ENCODE peak calls at places on chromosomes 6 and 20, in seven cellular contexts. V is HT1080, F is activated T-cell treated with anti-CD3 and anti-CD28 coated beads for 24 hours, R is D341Med, Q is B cell, Z is iPS DF 6.9, G is amniotic stem cell. L is an unnamed sample.

GRCh38 chr20:62309947-62310756 is 7.4 kb downstream of the ADRM1 start:
- DNase-seq in F (no peak), V (no peak), Z (no peak), R (no peak), G (no peak), Q (no peak), L (no peak)

GRCh38 chr6:161152904-161153662 is 120.8 kb downstream of the AGPAT4 start:
- DNase-seq in G (no peak), Z (no peak), R (no peak), F (no peak), Q (no peak), V (no peak), L (no peak)

GRCh38 chr6:126701799-126702198 is 361.9 kb downstream of the CENPW start:
- DNase-seq in G (no peak), F (no peak), Z (no peak), Q (no peak), V (peak), R (no peak), L (no peak)

GRCh38 chr20:52993091-52993490 is 20.9 kb downstream of the TSHZ2 start:
- DNase-seq in R (no peak), G (no peak), V (no peak), Q (no peak), Z (no peak), F (no peak), L (no peak)

GRCh38 chr20:52937701-52938100 is 34.5 kb upstream of the TSHZ2 start:
- DNase-seq in G (no peak), R (no peak), Z (no peak), Q (no peak), F (no peak), V (peak), L (no peak)

GRCh38 chr20:18957328-18957727 is 143.7 kb downstream of the SCP2D1 start:
- DNase-seq in F (no peak), R (no peak), Z (no peak), Q (no peak), G (no peak), V (no peak), L (no peak)

GRCh38 chr6:119322715-119323350 is 26.7 kb downstream of the MAN1A1 start:
- DNase-seq in R (no peak), V (no peak), F (no peak), Q (no peak), Z (no peak), G (no peak), L (no peak)

GRCh38 chr6:298233-299049 is 6.2 kb downstream of the DUSP22 start:
- DNase-seq in V (no peak), G (no peak), Z (no peak), Q (peak), F (no peak), R (no peak), L (no peak)

GRCh38 chr6:143607959-143608358 is 69.8 kb upstream of the PHACTR2 start:
- DNase-seq in Q (no peak), G (no peak), V (no peak), R (no peak), Z (no peak), F (no peak), L (no peak)

GRCh38 chr20:56409521-56409920 is 2.5 kb upstream of the CASS4 start:
- DNase-seq in Z (no peak), Q (no peak), V (no peak), F (no peak), G (no peak), R (no peak), L (no peak)

GRCh38 chr6:93823489-93823888 is 404.1 kb upstream of the EPHA7 start:
- DNase-seq in R (no peak), F (no peak), G (no peak), Z (no peak), Q (no peak), V (no peak), L (no peak)

GRCh38 chr6:44076366-44077200 is 50.7 kb downstream of the MRPL14 start:
- DNase-seq in Z (no peak), R (no peak), G (no peak), F (no peak), V (no peak), Q (no peak), L (no peak)

GRCh38 chr6:12160350-12160749 is 129.8 kb upstream of the EDN1 start:
- DNase-seq in F (no peak), R (no peak), V (no peak), Q (no peak), G (no peak), Z (no peak), L (no peak)

GRCh38 chr20:208937-209566 is 18.0 kb upstream of the DEFB129 start:
- DNase-seq in R (peak), V (peak), Z (peak), Q (peak), F (peak), G (peak), L (peak)

GRCh38 chr6:4914412-4915159 is 89.3 kb downstream of the RPP40 start:
- DNase-seq in V (peak), G (no peak), R (no peak), Q (no peak), Z (no peak), F (no peak), L (peak)

GRCh38 chr6:99434702-99435530 is 9.8 kb upstream of the PNISR start:
- DNase-seq in G (no peak), F (no peak), V (peak), Z (no peak), R (peak), Q (no peak), L (no peak)

GRCh38 chr6:75204959-75205775 is 686 bp downstream of the COL12A1 start:
- DNase-seq in R (no peak), G (peak), Q (no peak), Z (no peak), F (no peak), V (peak), L (no peak)

GRCh38 chr20:41170386-41171105 is 33.2 kb downstream of the PLCG1 start:
- DNase-seq in G (no peak), R (no peak), Z (no peak), V (no peak), Q (no peak), F (no peak), L (no peak)

GRCh38 chr6:103273048-103273447 is 1586.7 kb downstream of the HACE1 start:
- DNase-seq in Z (peak), V (peak), G (no peak), R (peak), Q (no peak), F (no peak), L (no peak)

GRCh38 chr20:48679603-48680002 is 148.2 kb downstream of the PREX1 start:
- DNase-seq in V (no peak), G (no peak), R (no peak), Q (no peak), Z (peak), F (no peak), L (no peak)

GRCh38 chr20:37298190-37298939 is 8.9 kb downstream of the MANBAL start:
- DNase-seq in Q (no peak), F (no peak), R (no peak), G (no peak), Z (no peak), V (peak), L (no peak)

GRCh38 chr20:49653925-49654324 is 59.8 kb downstream of the B4GALT5 start:
- DNase-seq in Q (no peak), G (no peak), V (no peak), Z (no peak), F (no peak), R (no peak), L (no peak)

GRCh38 chr6:157814883-157815282 is 8.2 kb upstream of the SNX9 start:
- DNase-seq in Q (no peak), F (no peak), V (no peak), Z (no peak), G (no peak), R (no peak), L (no peak)

GRCh38 chr6:122838060-122838780 is 49.2 kb downstream of the SMPDL3A start:
- DNase-seq in Q (no peak), Z (no peak), R (peak), V (peak), F (no peak), G (no peak), L (no peak)

GRCh38 chr6:161444966-161445799 is 171.3 kb upstream of the AGPAT4 start:
- DNase-seq in G (no peak), Q (no peak), R (no peak), V (no peak), F (no peak), Z (no peak), L (no peak)

GRCh38 chr20:38840894-38841470 is 35.5 kb downstream of the PPP1R16B start:
- DNase-seq in G (no peak), Z (no peak), R (no peak), F (no peak), V (no peak), Q (no peak), L (no peak)

GRCh38 chr20:63624486-63624885 is 2.4 kb downstream of the GMEB2 start:
- DNase-seq in V (no peak), Q (no peak), Z (no peak), R (no peak), G (no peak), F (no peak), L (no peak)

GRCh38 chr6:15317934-15318902 is 72.3 kb downstream of the JARID2 start:
- DNase-seq in F (no peak), G (no peak), R (no peak), Z (no peak), V (no peak), Q (no peak), L (no peak)

L was measured in AG04449.